ENCODE peak calls at places on chromosomes 6 and 20, in five cellular contexts. O is HL-60, S is K562, K is H1, D is transverse colon. Z is an unnamed sample.

GRCh38 chr20:17612287-17612974 is 42.6 kb downstream of the DSTN start:
- DNase-seq in S (no peak), D (peak), O (no peak), K (no peak), Z (no peak)

GRCh38 chr6:49530141-49530775 is 20.2 kb upstream of the C6orf141 start:
- DNase-seq in K (no peak), O (no peak), D (no peak), S (no peak), Z (no peak)

GRCh38 chr6:140018588-140018987 is 644.1 kb upstream of the CITED2 start:
- DNase-seq in S (peak), O (no peak), D (no peak), K (no peak), Z (no peak)

GRCh38 chr6:44561832-44562496 is 174.5 kb downstream of the CDC5L start:
- DNase-seq in O (no peak), S (no peak), D (no peak), K (no peak), Z (no peak)

GRCh38 chr6:14276066-14276465 is 158.5 kb downstream of the CD83 start:
- DNase-seq in D (no peak), O (no peak), K (no peak), S (no peak), Z (no peak)

GRCh38 chr6:17928514-17929430 is 58.7 kb downstream of the KIF13A start:
- DNase-seq in S (no peak), D (no peak), K (no peak), O (no peak), Z (no peak)

GRCh38 chr20:52859156-52859887 is 112.8 kb upstream of the TSHZ2 start:
- DNase-seq in S (no peak), D (no peak), O (no peak), K (no peak), Z (peak)

GRCh38 chr20:537983-538382 is 5.6 kb downstream of the CSNK2A1 start:
- DNase-seq in K (no peak), D (no peak), O (no peak), S (no peak), Z (no peak)

DNA sequence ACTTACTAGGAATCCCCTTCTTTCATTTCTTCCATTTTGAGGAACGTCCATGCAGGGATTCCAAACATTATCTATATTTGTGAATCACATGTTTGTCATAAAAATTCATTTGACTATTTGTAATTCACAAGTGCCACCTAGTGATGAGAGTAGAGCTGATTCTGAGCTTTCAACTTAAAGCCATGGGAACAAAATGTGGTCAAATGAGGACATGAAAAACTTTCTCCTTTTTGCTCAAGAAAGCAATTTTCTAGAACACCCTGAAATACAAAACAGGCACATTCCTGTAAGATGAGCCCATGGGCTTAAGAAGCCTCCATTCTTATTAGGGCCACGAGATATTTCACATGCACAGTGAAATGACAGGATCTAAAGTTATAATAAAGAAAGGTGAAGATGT is 12.3 kb downstream of the MAP3K7 start:
- DNase-seq in K (no peak), O (no peak), D (no peak), S (no peak), Z (no peak)
- TF ChIP-seq CTCF in K (no peak), O (no peak), D (no peak), S (no peak), Z (no peak)

DNA sequence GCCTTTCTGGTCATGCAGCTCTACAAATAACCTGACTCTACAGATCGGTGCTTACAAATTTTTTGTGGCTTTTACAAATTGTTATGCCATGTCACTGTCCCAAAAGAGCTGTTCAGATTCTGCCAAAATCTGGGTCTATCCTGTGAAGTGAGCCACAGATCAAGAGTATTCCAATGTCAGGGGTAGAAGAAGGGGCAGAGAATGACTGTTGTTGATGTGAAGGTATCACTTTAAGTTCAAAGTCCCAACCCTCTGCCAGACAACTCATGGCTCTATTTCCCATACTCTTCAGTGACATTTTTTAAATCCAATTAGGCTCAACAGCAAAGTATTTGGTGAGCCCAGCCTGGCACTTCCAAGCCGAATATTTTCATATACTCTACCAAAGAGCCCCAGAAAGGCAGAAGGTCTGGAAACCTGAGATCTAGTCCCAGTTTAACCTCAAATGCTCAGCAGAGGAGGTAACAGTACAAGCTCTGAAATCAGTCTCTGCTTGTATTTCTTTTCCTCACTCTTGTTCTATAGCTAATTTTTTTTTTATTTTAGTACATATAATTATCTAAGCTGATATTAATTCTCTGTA is 9.2 kb downstream of the SOD2 start:
- DNase-seq in O (no peak), S (no peak), D (no peak), K (no peak), Z (no peak)
- TF ChIP-seq POLR2AphosphoS5 in O (no peak), S (no peak), D (no peak), K (no peak), Z (no peak)

GRCh38 chr20:55415567-55416142 is 589.7 kb downstream of the CBLN4 start:
- DNase-seq in D (no peak), S (no peak), K (no peak), O (no peak), Z (no peak)
- TF ChIP-seq CTCF in D (peak), S (no peak), K (peak), O (no peak), Z (no peak)

DNA sequence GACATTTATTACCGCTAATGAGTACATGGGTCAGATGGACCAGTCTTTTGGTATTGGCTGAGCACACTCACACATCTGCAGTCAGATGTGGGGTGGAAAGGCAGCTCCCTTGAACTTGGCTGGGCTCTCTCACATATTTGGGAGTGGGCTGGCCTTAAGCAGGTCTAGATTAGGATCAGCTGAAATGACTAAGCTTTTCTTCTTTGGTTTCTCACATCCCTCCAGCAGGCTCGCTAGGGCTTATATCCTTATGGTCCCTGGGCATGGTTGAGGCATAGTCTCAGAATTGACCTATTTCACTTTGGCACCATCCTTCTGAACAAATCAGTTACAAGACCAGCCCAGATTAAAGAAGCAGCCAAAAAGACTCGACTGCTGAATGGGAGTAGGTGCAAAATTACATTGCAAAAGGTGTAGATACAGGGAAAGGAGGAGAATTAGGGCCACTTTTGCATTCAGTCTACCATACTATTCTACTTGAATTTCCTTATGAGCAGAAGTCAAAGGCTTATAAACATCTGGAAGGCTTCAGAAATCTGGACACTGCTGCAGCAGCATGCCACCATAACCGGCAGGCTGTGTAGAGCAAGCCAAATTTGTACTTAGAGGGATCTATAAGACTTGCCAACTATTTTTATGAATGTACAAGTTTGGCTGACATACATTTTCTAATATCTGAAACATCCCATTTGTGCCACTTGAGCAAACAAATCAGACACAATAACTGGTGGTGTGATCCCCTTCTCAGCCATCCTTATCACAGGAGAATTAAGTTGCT is 14.2 kb upstream of the PLCB1 start:
- DNase-seq in K (no peak), O (no peak), S (peak), D (no peak), Z (no peak)
- TF ChIP-seq POLR2AphosphoS5 in K (no peak), O (no peak), S (no peak), D (no peak), Z (peak)

GRCh38 chr6:40343887-40344565 is 243.1 kb downstream of the LRFN2 start:
- DNase-seq in S (no peak), O (no peak), K (no peak), D (no peak), Z (peak)
- TF ChIP-seq CTCF in S (no peak), O (no peak), K (no peak), D (no peak), Z (no peak)

GRCh38 chr20:47951521-47951951 is 166.3 kb upstream of the SULF2 start:
- DNase-seq in S (no peak), D (no peak), K (no peak), O (no peak), Z (no peak)
- TF ChIP-seq POLR2AphosphoS5 in S (no peak), D (no peak), K (no peak), O (no peak), Z (no peak)

GRCh38 chr6:52724406-52725121 is 38.7 kb downstream of the GSTA2 start:
- DNase-seq in O (peak), D (peak), S (peak), K (peak), Z (peak)
- TF ChIP-seq CTCF in O (peak), D (peak), S (peak), K (peak), Z (no peak)